ENCODE peak calls at places on chromosomes 4 and X, in five cellular contexts. Q is B cell, D is GM12865, U is fibroblast of lung, P is foreskin fibroblast. M is an unnamed sample.

GRCh38 chr4:145299380-145300076 is 119.1 kb upstream of the OTUD4 start:
- DNase-seq in Q (no peak), D (peak), U (peak), P (peak), M (peak)

GRCh38 chrX:18179446-18179845 is 41.2 kb downstream of the BEND2 start:
- DNase-seq in Q (no peak), D (no peak), U (no peak), P (no peak), M (no peak)

GRCh38 chr4:134691915-134692314 is 490.3 kb upstream of the PABPC4L start:
- DNase-seq in Q (no peak), D (no peak), U (no peak), P (no peak), M (no peak)

GRCh38 chrX:150907474-150907873 is 9.0 kb upstream of the CD99L2 start:
- DNase-seq in Q (no peak), D (no peak), U (no peak), P (no peak), M (no peak)

GRCh38 chr4:77697860-77698599 is 92.4 kb downstream of the CXCL13 start:
- DNase-seq in Q (no peak), D (peak), U (peak), P (peak), M (no peak)

GRCh38 chr4:109816082-109816442 is 500 bp downstream of the GAR1 start:
- DNase-seq in Q (no peak), D (peak), U (no peak), P (peak), M (no peak)

GRCh38 chr4:4443821-4444220 is 56.9 kb downstream of the NSG1 start:
- DNase-seq in Q (no peak), D (no peak), U (peak), P (peak), M (no peak)

GRCh38 chr4:121096629-121097028 is 24.3 kb upstream of the NDNF start:
- DNase-seq in Q (no peak), D (no peak), U (peak), P (peak), M (no peak)

GRCh38 chrX:48957477-48957826 is at the start of gene OTUD5:
- DNase-seq in Q (peak), D (peak), U (no peak), P (peak), M (peak)

GRCh38 chr4:47668810-47669408 is 169.0 kb downstream of the CORIN start:
- DNase-seq in Q (no peak), D (peak), U (peak), P (peak), M (peak)

GRCh38 chr4:6245246-6246169 is 24.1 kb upstream of the WFS1 start:
- DNase-seq in Q (no peak), D (no peak), U (no peak), P (peak), M (no peak)

GRCh38 chrX:103475381-103475780 is 43.9 kb downstream of the RAB40A start:
- DNase-seq in Q (no peak), D (no peak), U (no peak), P (peak), M (no peak)

GRCh38 chr4:124953059-124953850 is 240.7 kb upstream of the ANKRD50 start:
- DNase-seq in Q (no peak), D (no peak), U (peak), P (peak), M (no peak)

GRCh38 chr4:48296330-48296729 is 26.7 kb upstream of the TEC start:
- DNase-seq in Q (no peak), D (peak), U (no peak), P (peak), M (peak)

GRCh38 chr4:187417761-187418160 is 577.8 kb upstream of the ZFP42 start:
- DNase-seq in Q (no peak), D (no peak), U (peak), P (no peak), M (no peak)

GRCh38 chr4:187413564-187414358 is 581.8 kb upstream of the ZFP42 start:
- DNase-seq in Q (no peak), D (no peak), U (no peak), P (no peak), M (no peak)

GRCh38 chr4:187414716-187415115 is 580.9 kb upstream of the ZFP42 start:
- DNase-seq in Q (no peak), D (no peak), U (peak), P (no peak), M (no peak)

GRCh38 chr4:187415227-187415626 is 580.3 kb upstream of the ZFP42 start:
- DNase-seq in Q (no peak), D (no peak), U (no peak), P (no peak), M (no peak)

GRCh38 chr4:187416236-187416635 is 579.3 kb upstream of the ZFP42 start:
- DNase-seq in Q (no peak), D (no peak), U (peak), P (peak), M (no peak)
- TF ChIP-seq CTCF in Q (no peak), D (no peak), U (no peak), P (no peak), M (no peak)

GRCh38 chr4:74540193-74540592 is 95.3 kb downstream of the AREG start:
- DNase-seq in Q (no peak), D (no peak), U (peak), P (peak), M (no peak)

GRCh38 chr4:74539043-74539790 is 94.3 kb downstream of the AREG start:
- DNase-seq in Q (no peak), D (no peak), U (no peak), P (peak), M (no peak)

GRCh38 chr4:74543247-74543670 is 98.3 kb downstream of the AREG start:
- DNase-seq in Q (no peak), D (peak), U (no peak), P (no peak), M (no peak)

GRCh38 chr4:74543983-74544382 is 99.0 kb downstream of the AREG start:
- DNase-seq in Q (no peak), D (no peak), U (peak), P (peak), M (no peak)

DNA sequence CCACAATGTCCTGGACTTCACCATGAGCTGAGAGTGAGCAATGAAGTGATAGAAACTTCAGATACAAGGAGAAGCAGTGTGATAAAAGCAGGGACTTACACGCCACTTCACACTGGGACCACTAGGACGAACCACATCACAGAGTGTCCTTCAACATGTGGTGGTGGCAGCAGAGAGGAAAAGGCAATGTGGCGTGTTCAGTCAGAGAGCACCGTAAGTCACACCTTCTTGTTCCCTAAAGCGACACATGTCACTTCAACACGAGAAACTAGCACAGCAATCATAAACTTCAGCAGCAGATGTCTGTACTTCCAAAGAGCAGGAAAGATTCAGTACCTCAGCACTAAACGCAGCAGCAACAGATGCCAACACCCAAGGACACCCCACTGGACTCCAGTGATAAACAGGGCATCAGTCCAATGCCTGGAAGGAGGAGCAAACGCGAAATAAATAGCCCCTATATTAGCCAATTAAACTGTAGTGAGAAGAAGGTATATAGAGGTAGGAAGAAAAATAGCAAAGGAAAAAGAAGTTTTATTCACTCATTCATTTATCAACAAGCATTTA is 96.8 kb downstream of the AREG start:
- DNase-seq in Q (no peak), D (no peak), U (no peak), P (no peak), M (no peak)
- TF ChIP-seq CTCF in Q (no peak), D (no peak), U (no peak), P (no peak), M (no peak)

GRCh38 chrX:38770152-38770551 is 31.1 kb upstream of the MID1IP1 start:
- DNase-seq in Q (no peak), D (no peak), U (no peak), P (no peak), M (no peak)

GRCh38 chrX:38768079-38768478 is 33.2 kb upstream of the MID1IP1 start:
- DNase-seq in Q (no peak), D (peak), U (peak), P (peak), M (peak)
- TF ChIP-seq CTCF in Q (peak), D (peak), U (peak), P (peak), M (peak)

DNA sequence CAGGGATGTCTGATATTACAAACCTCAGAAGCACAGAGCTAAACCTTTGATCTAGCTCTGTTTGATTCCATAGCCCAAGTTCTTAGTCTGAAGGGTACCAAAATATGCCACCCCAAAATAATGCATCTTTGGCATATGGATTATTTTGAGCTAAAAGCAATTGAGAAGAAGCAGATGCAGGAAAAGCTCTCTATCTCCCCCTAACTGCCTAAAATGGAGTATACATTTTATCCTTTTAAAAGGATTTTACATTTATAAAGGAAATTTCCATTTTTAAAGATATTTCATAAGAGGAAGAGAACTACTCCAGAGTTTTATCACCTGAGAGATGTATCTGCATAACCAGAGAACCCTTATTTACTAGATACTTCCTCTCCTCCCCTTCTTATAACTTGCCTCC is 158.7 kb downstream of the ZNF674 start:
- DNase-seq in Q (no peak), D (no peak), U (no peak), P (peak), M (no peak)
- TF ChIP-seq CTCF in Q (no peak), D (peak), U (no peak), P (peak), M (peak)

GRCh38 chr4:21692211-21692610 is 256.4 kb downstream of the KCNIP4 start:
- DNase-seq in Q (no peak), D (no peak), U (no peak), P (no peak), M (no peak)
- TF ChIP-seq CTCF in Q (no peak), D (no peak), U (no peak), P (no peak), M (no peak)

GRCh38 chrX:13851996-13852695 is 35.3 kb upstream of the GPM6B start:
- DNase-seq in Q (no peak), D (peak), U (no peak), P (no peak), M (peak)
- TF ChIP-seq CTCF in Q (peak), D (peak), U (no peak), P (no peak), M (peak)

GRCh38 chrX:152913354-152913753 is 15.5 kb downstream of the ZNF185 start:
- DNase-seq in Q (no peak), D (no peak), U (no peak), P (no peak), M (no peak)
- TF ChIP-seq CTCF in Q (no peak), D (no peak), U (no peak), P (no peak), M (no peak)

GRCh38 chrX:100685997-100686305 is 42.0 kb downstream of the SRPX2 start:
- DNase-seq in Q (no peak), D (no peak), U (no peak), P (no peak), M (no peak)
- TF ChIP-seq CTCF in Q (peak), D (no peak), U (no peak), P (no peak), M (no peak)

DNA sequence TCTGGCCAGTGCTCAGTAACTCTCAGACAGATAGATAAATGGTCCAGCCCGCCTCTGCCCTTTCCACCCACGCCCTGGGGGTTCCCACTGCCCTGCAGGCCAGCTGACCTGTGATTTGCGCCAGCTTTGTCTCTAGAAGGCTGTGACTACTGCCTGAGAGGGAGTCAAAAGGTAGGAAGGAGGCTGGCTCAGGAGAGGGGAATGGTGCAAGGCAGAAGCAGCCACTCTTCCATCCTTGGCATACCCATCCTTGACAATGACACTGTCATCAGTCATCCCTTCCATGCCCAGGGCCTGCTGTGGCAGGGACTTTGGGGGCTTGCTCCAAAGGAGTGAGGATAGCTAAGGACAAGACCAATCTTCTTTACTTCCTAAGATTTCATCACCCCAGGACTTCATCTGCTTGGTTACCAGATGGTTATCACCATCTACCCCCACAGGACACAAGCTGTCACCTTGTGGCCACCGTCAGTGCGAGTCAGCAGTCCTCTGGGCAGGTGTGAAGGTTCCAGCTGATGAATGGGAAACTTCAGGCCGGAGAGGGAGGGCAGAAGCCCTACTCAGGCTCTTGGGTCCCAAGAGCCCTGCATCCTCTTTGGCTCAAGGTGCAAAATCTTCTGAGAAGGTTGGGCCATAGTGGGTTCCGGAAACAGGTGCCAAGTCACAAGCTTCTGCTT is 49.5 kb downstream of the SEPSECS start:
- DNase-seq in Q (no peak), D (no peak), U (no peak), P (no peak), M (no peak)
- TF ChIP-seq CTCF in Q (no peak), D (no peak), U (no peak), P (no peak), M (no peak)

GRCh38 chrX:132231587-132231986 is 12.3 kb upstream of the RAP2C start:
- DNase-seq in Q (no peak), D (no peak), U (no peak), P (no peak), M (no peak)

GRCh38 chrX:132227383-132228112 is 8.3 kb upstream of the RAP2C start:
- DNase-seq in Q (no peak), D (no peak), U (peak), P (peak), M (no peak)

DNA sequence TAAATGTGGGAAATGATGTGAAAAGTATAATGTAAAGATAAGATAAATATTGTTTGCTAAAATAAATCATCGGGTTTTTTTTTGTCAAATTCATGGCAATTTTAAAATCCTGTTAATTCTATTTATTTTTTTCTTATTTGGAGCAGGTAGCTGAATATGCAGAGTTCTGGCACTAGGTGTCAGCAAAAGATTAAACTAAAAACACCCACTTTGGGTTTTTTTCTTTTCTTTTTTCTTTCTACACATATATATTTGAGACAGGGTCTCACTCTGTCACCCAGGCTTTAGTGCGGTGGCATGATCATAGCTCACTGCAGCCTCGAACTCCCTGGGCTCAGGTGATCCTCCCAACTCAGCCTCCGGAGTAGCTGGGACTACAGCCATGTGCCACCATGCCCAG is 6.9 kb upstream of the RAP2C start:
- DNase-seq in Q (no peak), D (no peak), U (peak), P (peak), M (no peak)
- TF ChIP-seq CTCF in Q (peak), D (peak), U (peak), P (no peak), M (peak)